ENCODE peak calls at places on chromosomes 2 and 18, in five cellular contexts. V is PC-3, Z is endothelial cell of umbilical vein, Y is cardiac muscle cell, O is coronary artery. S is an unnamed sample.

GRCh38 chr2:109471656-109472055 is 142.1 kb downstream of the SEPTIN10 start:
- DNase-seq in O (no peak), Z (peak), Y (no peak), V (no peak), S (no peak)

GRCh38 chr2:229956491-229956890 is 34.2 kb downstream of the FBXO36 start:
- DNase-seq in O (no peak), Y (no peak), Z (no peak), V (no peak), S (no peak)

GRCh38 chr18:6928359-6928758 is 189.2 kb downstream of the LAMA1 start:
- DNase-seq in Z (no peak), V (no peak), Y (no peak), O (no peak), S (no peak)

GRCh38 chr2:100703744-100704143 is 116.2 kb upstream of the NPAS2 start:
- DNase-seq in O (no peak), Z (no peak), Y (no peak), V (no peak), S (no peak)

GRCh38 chr2:203534486-203535077 is 519 bp downstream of the RAPH1 start:
- DNase-seq in Z (no peak), V (peak), O (no peak), Y (peak), S (peak)

GRCh38 chr2:72222829-72223564 is 75.3 kb upstream of the CYP26B1 start:
- DNase-seq in O (no peak), Z (no peak), V (peak), Y (peak), S (no peak)

GRCh38 chr2:200442471-200442870 is 67.4 kb downstream of the KCTD18 start:
- DNase-seq in V (no peak), Z (no peak), Y (peak), O (no peak), S (no peak)

GRCh38 chr2:5915926-5916325 is 223.7 kb downstream of the SOX11 start:
- DNase-seq in O (no peak), V (peak), Z (no peak), Y (no peak), S (no peak)

GRCh38 chr2:229996320-229996719 is 72.4 kb downstream of the SLC16A14 start:
- DNase-seq in O (no peak), V (no peak), Z (no peak), Y (no peak), S (no peak)

GRCh38 chr2:109437325-109438090 is 176.3 kb downstream of the SEPTIN10 start:
- DNase-seq in V (no peak), Y (no peak), O (no peak), Z (no peak), S (no peak)

GRCh38 chr2:232449964-232450363 is 6.0 kb upstream of the ALPI start:
- DNase-seq in V (no peak), O (no peak), Z (no peak), Y (no peak), S (no peak)

GRCh38 chr2:152071518-152071917 is 27.3 kb downstream of the CACNB4 start:
- DNase-seq in O (no peak), V (no peak), Z (no peak), Y (no peak), S (no peak)

GRCh38 chr18:22345733-22346132 is 72.0 kb downstream of the CTAGE1 start:
- DNase-seq in V (no peak), O (no peak), Z (peak), Y (no peak), S (no peak)

GRCh38 chr18:11500153-11501122 is 109.0 kb upstream of the SLC35G4 start:
- DNase-seq in V (peak), Z (peak), Y (peak), O (no peak), S (peak)

GRCh38 chr18:21100141-21100540 is 11.5 kb downstream of the ROCK1 start:
- DNase-seq in Y (peak), O (no peak), Z (peak), V (no peak), S (no peak)

GRCh38 chr18:23235860-23236259 is 100.6 kb downstream of the CABLES1 start:
- DNase-seq in Y (no peak), O (no peak), V (no peak), Z (no peak), S (no peak)

GRCh38 chr2:112254466-112255240 is at the start of gene ZC3H8:
- DNase-seq in O (peak), Z (peak), V (peak), Y (peak), S (peak)
- TF ChIP-seq CTCF in O (no peak), Z (no peak), V (no peak), Y (no peak), S (no peak)

GRCh38 chr18:41021089-41021488 is 933.9 kb upstream of the PIK3C3 start:
- DNase-seq in Y (no peak), V (no peak), O (no peak), Z (no peak), S (no peak)
- H3K27ac ChIP-seq in Y (no peak), V (no peak), O (no peak), Z (no peak), S (no peak)

GRCh38 chr2:206783718-206784117 is 18.3 kb downstream of the FASTKD2 start:
- DNase-seq in O (no peak), V (peak), Z (no peak), Y (peak), S (no peak)
- TF ChIP-seq CTCF in O (no peak), V (peak), Z (peak), Y (peak), S (peak)

GRCh38 chr18:46260016-46260878 is 156.1 kb downstream of the HAUS1 start:
- DNase-seq in Y (peak), V (peak), Z (no peak), O (no peak), S (no peak)

GRCh38 chr18:46252754-46253153 is 148.6 kb downstream of the HAUS1 start:
- DNase-seq in O (no peak), Y (peak), V (no peak), Z (no peak), S (no peak)

GRCh38 chr18:46253498-46253897 is 149.3 kb downstream of the HAUS1 start:
- DNase-seq in Z (no peak), Y (peak), V (peak), O (no peak), S (no peak)

GRCh38 chr18:46260879-46261143 is 156.6 kb downstream of the HAUS1 start:
- DNase-seq in V (peak), O (no peak), Y (no peak), Z (no peak), S (no peak)

GRCh38 chr18:46256078-46256477 is 151.9 kb downstream of the HAUS1 start:
- DNase-seq in V (no peak), O (no peak), Y (no peak), Z (no peak), S (no peak)
- H3K27ac ChIP-seq in V (no peak), O (no peak), Y (no peak), Z (no peak), S (no peak)

GRCh38 chr2:112768432-112768831 is 4.0 kb upstream of the CKAP2L start:
- DNase-seq in O (no peak), Z (no peak), V (peak), Y (peak), S (no peak)
- TF ChIP-seq CTCF in O (no peak), Z (no peak), V (peak), Y (no peak), S (no peak)

S was measured in RWPE1.